ENCODE peak calls at places on chromosomes 11 and 22, in eight cellular contexts. M is lung, J is natural killer cell, C is epithelial cell of esophagus, E is NCI-H187, B is iPS DF 6.9, F is AG10803, V is dermis blood vessel endothelial cell. U is an unnamed sample.
A peak's percentile ranks its signal among the peaks of the same experiment; 100 is the strongest.

GRCh38 chr11:10294289-10294953 is 402 bp upstream of the SBF2 start:
- DNase-seq in M (no peak), J (no peak), C (peak; percentile 59), E (no peak), B (no peak), F (peak; percentile 83), V (peak; percentile 55), U (no peak)

GRCh38 chr11:134014502-134014901 is 54.4 kb upstream of the JAM3 start:
- DNase-seq in M (no peak), J (no peak), C (no peak), E (no peak), B (no peak), F (no peak), V (peak; percentile 15), U (no peak)

GRCh38 chr11:10674991-10675440 is 18.5 kb downstream of the IRAG1 start:
- DNase-seq in M (no peak), J (no peak), C (no peak), E (no peak), B (no peak), F (peak; percentile 40), V (no peak), U (no peak)

GRCh38 chr11:17353228-17354021 is 1.8 kb downstream of the NCR3LG1 start:
- DNase-seq in M (peak; percentile 64), J (peak; percentile 53), C (peak; percentile 76), E (peak; percentile 41), B (no peak), F (peak; percentile 76), V (peak; percentile 77), U (no peak)

GRCh38 chr22:48398181-48398905 is 1429.3 kb downstream of the BRD1 start:
- DNase-seq in M (no peak), J (no peak), C (no peak), E (no peak), B (no peak), F (no peak), V (no peak), U (no peak)

GRCh38 chr11:126884192-126884973 is 116.2 kb downstream of the KIRREL3 start:
- DNase-seq in M (no peak), J (no peak), C (no peak), E (no peak), B (no peak), F (no peak), V (no peak), U (no peak)

GRCh38 chr22:27962268-27963191 is 43.5 kb upstream of the PITPNB start:
- DNase-seq in M (no peak), J (no peak), C (no peak), E (no peak), B (no peak), F (peak; percentile 30), V (no peak), U (no peak)

GRCh38 chr11:94706211-94706610 is 61.9 kb upstream of the AMOTL1 start:
- DNase-seq in M (no peak), J (no peak), C (peak; percentile 99), E (no peak), B (no peak), F (peak; percentile 46), V (no peak), U (no peak)

GRCh38 chr11:74749127-74749964 is 697 bp downstream of the RNF169 start:
- DNase-seq in M (peak; percentile 57), J (no peak), C (peak; percentile 62), E (no peak), B (no peak), F (peak; percentile 22), V (peak; percentile 68), U (no peak)

GRCh38 chr11:128582496-128583366 is 4.6 kb downstream of the ETS1 start:
- DNase-seq in M (no peak), J (no peak), C (peak; percentile 94), E (no peak), B (peak; percentile 43), F (peak; percentile 91), V (peak; percentile 65), U (peak; percentile 86)

GRCh38 chr11:124644426-124645280 is 22.0 kb downstream of the TBRG1 start:
- DNase-seq in M (peak; percentile 45), J (peak; percentile 20), C (peak; percentile 69), E (no peak), B (no peak), F (peak; percentile 76), V (peak; percentile 82), U (no peak)

GRCh38 chr11:18671246-18671645 is 27.3 kb upstream of the TMEM86A start:
- DNase-seq in M (no peak), J (no peak), C (peak; percentile 30), E (no peak), B (no peak), F (no peak), V (no peak), U (no peak)

GRCh38 chr22:38097557-38098409 is 12.7 kb downstream of the BAIAP2L2 start:
- DNase-seq in M (no peak), J (no peak), C (no peak), E (no peak), B (peak; percentile 74), F (no peak), V (peak; percentile 50), U (no peak)

GRCh38 chr22:42945736-42946135 is 69.2 kb downstream of the PACSIN2 start:
- DNase-seq in M (no peak), J (no peak), C (no peak), E (no peak), B (no peak), F (no peak), V (no peak), U (no peak)

GRCh38 chr11:66543263-66544107 is 2.4 kb downstream of the ZDHHC24 start:
- DNase-seq in M (no peak), J (peak; percentile 66), C (peak; percentile 36), E (no peak), B (no peak), F (no peak), V (peak; percentile 94), U (no peak)

GRCh38 chr22:39908121-39908520 is 7.2 kb downstream of the GRAP2 start:
- DNase-seq in M (no peak), J (no peak), C (no peak), E (no peak), B (no peak), F (no peak), V (no peak), U (no peak)

GRCh38 chr11:110076388-110076965 is 16.7 kb upstream of the ZC3H12C start:
- DNase-seq in M (no peak), J (no peak), C (peak; percentile 86), E (no peak), B (no peak), F (peak; percentile 32), V (no peak), U (no peak)

GRCh38 chr11:133134561-133135173 is 397.6 kb downstream of the OPCML start:
- DNase-seq in M (peak; percentile 64), J (peak; percentile 18), C (peak; percentile 54), E (no peak), B (peak; percentile 77), F (peak; percentile 40), V (peak; percentile 53), U (peak; percentile 56)

GRCh38 chr22:41197808-41198585 is 7.1 kb upstream of the L3MBTL2 start:
- DNase-seq in M (no peak), J (no peak), C (peak; percentile 38), E (no peak), B (no peak), F (no peak), V (peak; percentile 62), U (no peak)

U was measured in iPS DF 19.7.